ENCODE peak calls at places on chromosomes 12 and 14, in ten cellular contexts. T, W, D, R, U, Z, K, X, S and O are unnamed samples.

GRCh38 chr14:50659327-50659974 is 8.7 kb downstream of the SAV1 start:
- DNase-seq in W (no peak), X (no peak), T (no peak), S (no peak), U (no peak), D (no peak), K (no peak), R (no peak), Z (no peak), O (no peak)

GRCh38 chr12:86663691-86664090 is 407.5 kb upstream of the MGAT4C start:
- DNase-seq in D (no peak), S (no peak), Z (no peak), U (no peak), K (no peak), X (no peak), W (no peak), T (no peak), R (peak), O (no peak)

GRCh38 chr12:131759176-131759575 is 48.3 kb downstream of the SFSWAP start:
- DNase-seq in K (no peak), S (no peak), W (no peak), R (peak), T (no peak), D (no peak), X (no peak), Z (no peak), U (no peak), O (no peak)

GRCh38 chr14:22547309-22547947 is 41.6 kb downstream of the DAD1 start:
- DNase-seq in S (no peak), R (no peak), X (no peak), T (no peak), K (no peak), W (no peak), D (no peak), Z (no peak), U (no peak), O (no peak)

GRCh38 chr14:92503756-92504491 is 9.7 kb upstream of the RIN3 start:
- DNase-seq in S (peak), W (no peak), T (peak), Z (no peak), D (no peak), X (no peak), U (no peak), K (no peak), R (no peak), O (no peak)

GRCh38 chr12:54350743-54351142 is 13.5 kb downstream of the GPR84 start:
- DNase-seq in S (no peak), T (no peak), U (no peak), K (no peak), R (no peak), Z (no peak), D (no peak), X (no peak), W (no peak), O (no peak)

GRCh38 chr12:59736786-59737185 is 141.0 kb downstream of the SLC16A7 start:
- DNase-seq in X (no peak), T (no peak), D (peak), S (peak), Z (peak), W (no peak), R (no peak), U (no peak), K (no peak), O (no peak)

GRCh38 chr14:30569903-30570226 is 10.9 kb downstream of the G2E3 start:
- DNase-seq in W (no peak), S (no peak), D (no peak), X (no peak), Z (no peak), U (no peak), K (no peak), R (no peak), T (no peak), O (no peak)

GRCh38 chr14:99758121-99758871 is 34.9 kb upstream of the EML1 start:
- DNase-seq in U (no peak), X (no peak), W (no peak), R (no peak), S (peak), Z (no peak), K (no peak), T (no peak), D (no peak), O (no peak)

GRCh38 chr12:49086116-49086515 is 8.5 kb downstream of the DHH start:
- DNase-seq in K (no peak), S (no peak), D (no peak), W (no peak), Z (no peak), U (no peak), R (no peak), T (no peak), X (no peak), O (no peak)

GRCh38 chr14:99724196-99724891 is 40.2 kb downstream of the CYP46A1 start:
- DNase-seq in T (no peak), U (no peak), X (no peak), D (no peak), R (no peak), K (peak), Z (no peak), S (no peak), W (no peak), O (no peak)

GRCh38 chr12:84922721-84923120 is 10.1 kb upstream of the SLC6A15 start:
- DNase-seq in S (no peak), D (no peak), X (no peak), K (no peak), W (no peak), U (no peak), Z (no peak), R (no peak), T (no peak), O (no peak)

GRCh38 chr14:74739293-74740030 is 23.7 kb upstream of the YLPM1 start:
- DNase-seq in T (no peak), U (no peak), D (no peak), W (no peak), X (no peak), R (no peak), K (no peak), Z (no peak), S (no peak), O (no peak)

GRCh38 chr14:105257464-105257863 is 9.1 kb downstream of the BTBD6 start:
- DNase-seq in W (no peak), R (no peak), X (no peak), Z (no peak), T (no peak), K (no peak), D (no peak), U (no peak), S (no peak), O (no peak)

GRCh38 chr14:29645117-29645516 is 282.5 kb downstream of the PRKD1 start:
- DNase-seq in T (no peak), W (no peak), K (no peak), R (no peak), Z (no peak), X (no peak), D (no peak), U (no peak), S (no peak), O (no peak)

GRCh38 chr12:131755305-131756113 is 44.6 kb downstream of the SFSWAP start:
- DNase-seq in K (no peak), X (peak), D (peak), S (no peak), Z (no peak), R (peak), T (peak), U (no peak), W (no peak), O (no peak)

GRCh38 chr12:87661770-87662402 is 367.3 kb downstream of the C12orf50 start:
- DNase-seq in R (no peak), S (no peak), Z (no peak), T (no peak), U (no peak), K (no peak), W (no peak), X (peak), D (no peak), O (no peak)

GRCh38 chr12:43762596-43762995 is 3.8 kb downstream of the IRAK4 start:
- DNase-seq in X (no peak), S (no peak), W (no peak), D (no peak), Z (no peak), R (no peak), U (no peak), T (no peak), K (no peak), O (no peak)

GRCh38 chr12:8692573-8692972 is 5.2 kb upstream of the RIMKLB start:
- DNase-seq in R (peak), U (peak), X (peak), T (no peak), K (no peak), S (no peak), Z (no peak), D (no peak), W (no peak), O (no peak)

GRCh38 chr12:81231574-81232368 is 153.9 kb downstream of the ACSS3 start:
- DNase-seq in K (no peak), U (no peak), R (no peak), D (no peak), W (no peak), X (no peak), S (no peak), T (no peak), Z (no peak), O (no peak)

GRCh38 chr12:6343518-6343917 is 1.6 kb upstream of the TNFRSF1A start:
- DNase-seq in X (no peak), T (no peak), W (no peak), U (no peak), Z (no peak), K (no peak), R (no peak), S (no peak), D (no peak), O (no peak)

GRCh38 chr12:68746572-68747180 is 700 bp downstream of the SLC35E3 start:
- DNase-seq in K (peak), W (peak), X (peak), S (peak), Z (peak), D (peak), R (peak), T (peak), U (peak), O (no peak)

GRCh38 chr12:85639834-85640233 is 196.4 kb downstream of the RASSF9 start:
- DNase-seq in K (no peak), W (no peak), T (no peak), U (no peak), X (no peak), S (no peak), R (no peak), Z (no peak), D (no peak), O (no peak)

GRCh38 chr12:402127-402456 is 648 bp downstream of the CCDC77 start:
- DNase-seq in D (no peak), K (no peak), W (no peak), U (no peak), T (no peak), Z (no peak), S (no peak), X (no peak), R (no peak), O (no peak)

GRCh38 chr14:58829594-58829993 is 191.8 kb downstream of the DACT1 start:
- DNase-seq in K (no peak), U (no peak), Z (no peak), D (no peak), T (no peak), X (peak), R (peak), W (no peak), S (no peak), O (no peak)

GRCh38 chr14:95829321-95829720 is 47.3 kb upstream of the TUNAR start:
- DNase-seq in K (no peak), S (no peak), R (no peak), Z (no peak), T (no peak), D (no peak), U (no peak), X (no peak), W (no peak), O (no peak)

GRCh38 chr14:61343991-61344405 is 22.6 kb downstream of the PRKCH start:
- DNase-seq in U (no peak), K (no peak), R (no peak), D (no peak), Z (no peak), S (no peak), X (no peak), W (no peak), T (no peak), O (peak)

GRCh38 chr12:90977224-90977623 is 22.2 kb upstream of the CCER1 start:
- DNase-seq in U (no peak), D (no peak), S (no peak), Z (no peak), K (no peak), T (no peak), X (no peak), R (no peak), W (no peak), O (no peak)

GRCh38 chr12:3164454-3165310 is 87.5 kb downstream of the TSPAN9 start:
- DNase-seq in S (no peak), W (no peak), X (no peak), D (no peak), Z (no peak), U (no peak), R (no peak), K (no peak), T (peak), O (no peak)

GRCh38 chr12:6925543-6926279 is 2.0 kb upstream of the ATN1 start:
- DNase-seq in T (peak), W (no peak), R (peak), U (peak), Z (peak), X (peak), S (peak), D (peak), K (peak), O (no peak)

GRCh38 chr12:12941450-12942350 is 10.3 kb downstream of the GPRC5D start:
- DNase-seq in S (no peak), R (no peak), K (no peak), X (no peak), Z (no peak), W (no peak), D (no peak), T (no peak), U (no peak), O (no peak)